ENCODE peak calls at places on chromosome 19, in six cellular contexts. W is stimulated activated CD4-positive, alpha-beta T cell treated with anti-CD3 and anti-CD28 coated beads, TNF-alpha, amount 100 ng/mL, for 1 hour; N is myocyte; Q is CD4-positive, alpha-beta T cell; T is kidney tubule cell; Z is IMR-90. C is an unnamed sample.

GRCh38 chr19:35557539-35558399 is 5.7 kb downstream of the ATP4A start:
- DNase-seq in W (peak; percentile 43), N (no peak), Q (peak; percentile 33), T (peak; percentile 25), Z (peak; percentile 33), C (peak; percentile 74)

GRCh38 chr19:16325161-16325527 is 518 bp downstream of the KLF2 start:
- DNase-seq in W (no peak), N (peak; percentile 53), Q (peak; percentile 47), T (no peak), Z (no peak), C (peak; percentile 78)

GRCh38 chr19:34269968-34270621 is 15.7 kb downstream of the GARRE1 start:
- DNase-seq in W (peak; percentile 22), N (peak; percentile 15), Q (peak; percentile 66), T (peak; percentile 93), Z (peak; percentile 66), C (peak; percentile 70)

GRCh38 chr19:9936151-9937000 is at the start of gene OLFM2:
- DNase-seq in W (no peak), N (no peak), Q (no peak), T (no peak), Z (no peak), C (peak; percentile 53)

GRCh38 chr19:14093117-14093784 is 2.7 kb upstream of the SAMD1 start:
- DNase-seq in W (no peak), N (no peak), Q (no peak), T (no peak), Z (no peak), C (no peak)

GRCh38 chr19:16976471-16976870 is 50.1 kb downstream of the CPAMD8 start:
- DNase-seq in W (no peak), N (no peak), Q (no peak), T (no peak), Z (no peak), C (no peak)

GRCh38 chr19:872266-872951 is 12.9 kb downstream of the CFD start:
- DNase-seq in W (peak; percentile 53), N (no peak), Q (peak; percentile 79), T (no peak), Z (peak; percentile 38), C (peak; percentile 87)

GRCh38 chr19:1106841-1107654 is 3.3 kb downstream of the GPX4 start:
- DNase-seq in W (no peak), N (no peak), Q (no peak), T (peak; percentile 71), Z (peak; percentile 49), C (no peak)

GRCh38 chr19:41323023-41323422 is 13.1 kb downstream of the CCDC97 start:
- DNase-seq in W (no peak), N (peak; percentile 90), Q (no peak), T (no peak), Z (peak; percentile 92), C (peak; percentile 64)

GRCh38 chr19:15149704-15150103 is 42.5 kb downstream of the SYDE1 start:
- DNase-seq in W (no peak), N (no peak), Q (no peak), T (no peak), Z (no peak), C (no peak)

GRCh38 chr19:6476155-6476895 is 5.3 kb downstream of the DENND1C start:
- DNase-seq in W (peak; percentile 52), N (no peak), Q (peak; percentile 38), T (peak; percentile 82), Z (peak; percentile 10), C (peak; percentile 66)

GRCh38 chr19:21483589-21484170 is 21.7 kb upstream of the ZNF429 start:
- DNase-seq in W (peak; percentile 65), N (peak; percentile 13), Q (peak; percentile 39), T (peak; percentile 18), Z (no peak), C (peak; percentile 82)

GRCh38 chr19:6484831-6485230 is 3.2 kb upstream of the DENND1C start:
- DNase-seq in W (no peak), N (no peak), Q (no peak), T (no peak), Z (no peak), C (no peak)

GRCh38 chr19:1355258-1355973 is 28.3 kb upstream of the NDUFS7 start:
- DNase-seq in W (no peak), N (peak; percentile 71), Q (no peak), T (no peak), Z (no peak), C (no peak)

GRCh38 chr19:38769635-38770211 is 3.6 kb downstream of the LGALS7 start:
- DNase-seq in W (peak; percentile 85), N (peak; percentile 51), Q (peak; percentile 91), T (peak; percentile 74), Z (peak; percentile 38), C (peak; percentile 95)

GRCh38 chr19:16180611-16181010 is 4.6 kb upstream of the FAM32A start:
- DNase-seq in W (no peak), N (peak; percentile 71), Q (no peak), T (peak; percentile 67), Z (peak; percentile 86), C (no peak)

GRCh38 chr19:7083076-7083956 is 13.8 kb downstream of the ZNF557 start:
- DNase-seq in W (no peak), N (no peak), Q (no peak), T (no peak), Z (peak; percentile 38), C (no peak)

GRCh38 chr19:36837525-36837901 is 674 bp downstream of the ZNF790 start:
- DNase-seq in W (no peak), N (no peak), Q (no peak), T (no peak), Z (no peak), C (no peak)

GRCh38 chr19:2053601-2054389 is 2.8 kb upstream of the MKNK2 start:
- DNase-seq in W (no peak), N (no peak), Q (no peak), T (no peak), Z (peak; percentile 23), C (peak; percentile 92)

GRCh38 chr19:16001481-16002312 is 52.9 kb downstream of the OR10H4 start:
- DNase-seq in W (peak; percentile 26), N (peak; percentile 47), Q (peak; percentile 3), T (peak; percentile 48), Z (peak; percentile 77), C (no peak)

GRCh38 chr19:51439021-51439465 is 19.2 kb downstream of the SIGLEC8 start:
- DNase-seq in W (no peak), N (peak; percentile 14), Q (no peak), T (peak; percentile 9), Z (no peak), C (no peak)

GRCh38 chr19:33705090-33705847 is 83.5 kb downstream of the CHST8 start:
- DNase-seq in W (no peak), N (no peak), Q (no peak), T (no peak), Z (no peak), C (no peak)

GRCh38 chr19:40565355-40565754 is 11.3 kb upstream of the SHKBP1 start:
- DNase-seq in W (no peak), N (no peak), Q (no peak), T (no peak), Z (no peak), C (no peak)

GRCh38 chr19:16382775-16383543 is 58.3 kb downstream of the KLF2 start:
- DNase-seq in W (peak; percentile 65), N (peak; percentile 91), Q (peak; percentile 81), T (peak; percentile 64), Z (peak; percentile 85), C (peak; percentile 93)

GRCh38 chr19:10116085-10116865 is 3.4 kb downstream of the EIF3G start:
- DNase-seq in W (no peak), N (peak; percentile 64), Q (no peak), T (no peak), Z (no peak), C (no peak)

GRCh38 chr19:43966079-43966694 is 15.2 kb downstream of the ZNF221 start:
- DNase-seq in W (no peak), N (peak; percentile 1), Q (no peak), T (no peak), Z (no peak), C (no peak)

GRCh38 chr19:480016-480855 is 16.1 kb upstream of the MADCAM1 start:
- DNase-seq in W (no peak), N (peak; percentile 65), Q (peak; percentile 16), T (peak; percentile 69), Z (no peak), C (peak; percentile 92)

GRCh38 chr19:41399091-41399490 is 1.5 kb downstream of the BCKDHA start:
- DNase-seq in W (no peak), N (no peak), Q (no peak), T (no peak), Z (no peak), C (no peak)

GRCh38 chr19:19139876-19140229 is 1.6 kb upstream of the TMEM161A start:
- DNase-seq in W (no peak), N (no peak), Q (no peak), T (no peak), Z (no peak), C (no peak)

GRCh38 chr19:2041686-2042484 is 9.2 kb downstream of the MKNK2 start:
- DNase-seq in W (peak; percentile 100), N (no peak), Q (peak; percentile 100), T (peak; percentile 97), Z (peak; percentile 85), C (peak; percentile 98)

GRCh38 chr19:21109116-21109515 is 27.1 kb downstream of the ZNF714 start:
- DNase-seq in W (no peak), N (peak; percentile 48), Q (no peak), T (peak; percentile 46), Z (peak; percentile 60), C (no peak)

GRCh38 chr19:27748551-27749152 is 1464.3 kb downstream of the UQCRFS1 start:
- DNase-seq in W (no peak), N (no peak), Q (no peak), T (no peak), Z (peak; percentile 14), C (no peak)

GRCh38 chr19:50500753-50501151 is 10.2 kb downstream of the JOSD2 start:
- DNase-seq in W (no peak), N (no peak), Q (no peak), T (no peak), Z (no peak), C (peak; percentile 88)

GRCh38 chr19:8320564-8321066 is 560 bp downstream of the NDUFA7 start:
- DNase-seq in W (no peak), N (peak; percentile 13), Q (no peak), T (peak; percentile 32), Z (no peak), C (no peak)

GRCh38 chr19:54489341-54489740 is 13.3 kb upstream of the LAIR2 start:
- DNase-seq in W (no peak), N (no peak), Q (no peak), T (no peak), Z (no peak), C (no peak)

GRCh38 chr19:53965091-53965490 is 2.4 kb downstream of the CACNG8 start:
- DNase-seq in W (no peak), N (no peak), Q (no peak), T (no peak), Z (no peak), C (no peak)

GRCh38 chr19:1873524-1874473 is 10.4 kb upstream of the KLF16 start:
- DNase-seq in W (no peak), N (no peak), Q (no peak), T (no peak), Z (no peak), C (peak; percentile 76)

GRCh38 chr19:18425515-18426415 is 6.6 kb downstream of the SSBP4 start:
- DNase-seq in W (no peak), N (peak; percentile 77), Q (no peak), T (no peak), Z (peak; percentile 62), C (peak; percentile 84)

C was measured in Right ventricle myocardium superior.